ENCODE peak calls at places on chromosomes 12 and 14, in four cellular contexts. S, V, Y and L are unnamed samples.

GRCh38 chr12:55736780-55737580 is 5.9 kb upstream of the GDF11 start:
- DNase-seq in S (peak; percentile 66), V (no peak), Y (peak; percentile 98), L (peak; percentile 98)

GRCh38 chr12:49987620-49988303 is 15.0 kb downstream of the AQP6 start:
- DNase-seq in V (no peak), S (no peak), Y (no peak), L (no peak)

GRCh38 chr14:93969082-93969828 is 7.1 kb downstream of the ASB2 start:
- DNase-seq in V (no peak), S (no peak), Y (no peak), L (no peak)

GRCh38 chr14:22071001-22071400 is 397.4 kb upstream of the OR4E1 start:
- DNase-seq in Y (no peak), V (no peak), S (no peak), L (no peak)

GRCh38 chr14:67680121-67680602 is 5.7 kb upstream of the VTI1B start:
- DNase-seq in Y (no peak), V (no peak), S (peak; percentile 98), L (no peak)

GRCh38 chr12:51326762-51327439 is 2.9 kb upstream of the BIN2 start:
- DNase-seq in Y (no peak), V (no peak), S (peak; percentile 49), L (no peak)

GRCh38 chr12:104454997-104455396 is 1.8 kb upstream of the CHST11 start:
- DNase-seq in S (peak; percentile 44), V (no peak), Y (no peak), L (no peak)

GRCh38 chr12:99476956-99477355 is 170.6 kb upstream of the GARIN6 start:
- DNase-seq in Y (no peak), S (no peak), V (no peak), L (no peak)

GRCh38 chr14:64952598-64953309 is 10.2 kb upstream of the GPX2 start:
- DNase-seq in Y (no peak), S (no peak), V (no peak), L (peak; percentile 80)

GRCh38 chr12:113242018-113242418 is 20.8 kb downstream of the TPCN1 start:
- DNase-seq in Y (no peak), S (no peak), V (no peak), L (no peak)

GRCh38 chr14:102182190-102182589 is 42.5 kb downstream of the WDR20 start:
- DNase-seq in V (no peak), Y (no peak), S (peak; percentile 62), L (no peak)

GRCh38 chr14:75539562-75540478 is 17.6 kb downstream of the BATF start:
- DNase-seq in V (no peak), Y (no peak), S (no peak), L (no peak)

GRCh38 chr12:121590476-121591143 is 9.8 kb upstream of the KDM2B start:
- DNase-seq in V (no peak), Y (no peak), S (peak; percentile 69), L (peak; percentile 70)

GRCh38 chr14:27148143-27148542 is 550.3 kb upstream of the NOVA1 start:
- DNase-seq in S (no peak), V (no peak), Y (no peak), L (no peak)

GRCh38 chr12:121812320-121812871 is 8.6 kb downstream of the SETD1B start:
- DNase-seq in Y (peak; percentile 91), V (no peak), S (peak; percentile 64), L (peak; percentile 88)

GRCh38 chr14:105047283-105048016 is 17.8 kb downstream of the GPR132 start:
- DNase-seq in S (no peak), Y (no peak), V (no peak), L (no peak)

GRCh38 chr12:92130999-92131398 is 14.6 kb downstream of the BTG1 start:
- DNase-seq in S (no peak), Y (no peak), V (no peak), L (no peak)

GRCh38 chr14:68890173-68890931 is 88.8 kb downstream of the ACTN1 start:
- DNase-seq in S (no peak), V (no peak), Y (no peak), L (no peak)

GRCh38 chr12:77343291-77343690 is 277.9 kb upstream of the E2F7 start:
- DNase-seq in Y (no peak), V (no peak), S (peak; percentile 46), L (no peak)

GRCh38 chr12:42725839-42726238 is 136.3 kb upstream of the PRICKLE1 start:
- DNase-seq in Y (no peak), V (no peak), S (peak; percentile 94), L (no peak)

GRCh38 chr12:107352347-107353081 is 259.2 kb upstream of the CRY1 start:
- DNase-seq in S (no peak), V (no peak), Y (no peak), L (no peak)

GRCh38 chr14:92649066-92649465 is 99.4 kb downstream of the LGMN start:
- DNase-seq in V (no peak), Y (no peak), S (no peak), L (no peak)
- H3K4me1 ChIP-seq in V (no peaks in the 10 kb centered on the region), Y (no peaks in the 10 kb centered on the region), S (peaks cover 48% of the 10 kb centered on the region), L (no peaks in the 10 kb centered on the region)

DNA sequence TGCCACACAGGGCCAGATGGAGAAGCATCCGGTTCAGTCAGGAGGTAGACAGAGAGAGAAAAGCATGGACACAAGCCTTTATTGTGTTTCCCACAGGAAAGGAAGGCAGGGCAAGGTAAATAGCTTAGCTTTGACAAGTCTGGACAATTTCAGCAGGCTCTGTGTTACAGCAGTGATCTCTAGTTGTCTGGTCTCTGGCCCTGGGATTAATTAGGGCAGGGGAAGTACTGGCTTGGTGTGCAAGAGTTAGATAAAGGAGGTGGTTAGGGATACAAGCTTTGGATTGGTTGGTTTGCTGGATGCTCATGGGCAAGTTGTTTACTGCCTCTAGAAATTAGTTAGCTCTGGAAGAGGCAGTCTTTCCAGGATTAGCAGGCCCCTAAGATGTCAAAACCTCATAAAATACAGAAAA is 15.1 kb upstream of the NGDN start:
- DNase-seq in Y (no peak), V (no peak), S (no peak), L (no peak)
- H4K5ac ChIP-seq in Y (no peak overlapping the region), V (no peak overlapping the region), S (no peak overlapping the region), L (no peak overlapping the region)

GRCh38 chr12:31817120-31817519 is 88.3 kb upstream of the AMN1 start:
- DNase-seq in V (no peak), Y (no peak), S (no peak), L (no peak)

GRCh38 chr12:31819427-31819826 is 90.6 kb upstream of the AMN1 start:
- DNase-seq in S (no peak), V (no peak), Y (no peak), L (peak; percentile 29)

GRCh38 chr12:31818623-31819268 is 89.9 kb upstream of the AMN1 start:
- DNase-seq in S (no peak), V (no peak), Y (no peak), L (no peak)

GRCh38 chr12:31813305-31813704 is 84.5 kb upstream of the AMN1 start:
- DNase-seq in S (no peak), Y (peak; percentile 47), V (no peak), L (peak; percentile 71)

DNA sequence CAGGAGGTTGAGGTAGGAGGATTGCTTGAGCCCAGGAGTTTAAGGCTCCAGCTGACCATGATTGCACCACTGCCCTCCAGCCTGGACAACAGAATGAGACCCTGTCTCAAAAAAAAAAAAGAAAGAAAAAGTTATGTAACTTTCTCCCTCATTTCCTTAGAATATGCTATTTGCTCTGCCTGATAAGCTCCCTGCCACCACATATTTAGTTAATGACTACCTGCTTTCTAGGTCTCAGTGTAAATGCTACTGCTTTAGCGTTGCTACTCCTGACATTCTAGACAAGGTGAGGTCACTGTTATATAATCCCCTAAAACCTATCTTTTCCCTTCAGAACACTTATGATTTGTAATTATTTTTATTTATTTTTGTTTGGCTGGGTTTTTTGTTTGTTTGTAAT is 86.3 kb upstream of the AMN1 start:
- DNase-seq in Y (no peak), V (no peak), S (no peak), L (no peak)
- H3K4me1 ChIP-seq in Y (no peaks in the 10 kb centered on the region), V (no peaks in the 10 kb centered on the region), S (no peaks in the 10 kb centered on the region), L (no peaks in the 10 kb centered on the region)

GRCh38 chr12:23670684-23671083 is 278.8 kb downstream of the SOX5 start:
- DNase-seq in V (no peak), Y (no peak), S (no peak), L (no peak)

GRCh38 chr12:23669691-23670090 is 279.8 kb downstream of the SOX5 start:
- DNase-seq in S (no peak), V (no peak), Y (no peak), L (no peak)

GRCh38 chr12:23674064-23674463 is 275.4 kb downstream of the SOX5 start:
- DNase-seq in S (no peak), V (no peak), Y (no peak), L (no peak)
- H4K5ac ChIP-seq in S (no peak overlapping the region), V (no peak overlapping the region), Y (no peak overlapping the region), L (no peak overlapping the region)